ENCODE peak calls at places on chromosomes 6 and 20, in eight cellular contexts. R, H, C, U, I, A, J and Z are unnamed samples. For H3K9me3, the result is how much of the 10 kb centered on the place peaks cover.

GRCh38 chr6:107045733-107046312 is 17.8 kb downstream of the MTRES1 start:
- DNase-seq in R (no peak), H (no peak), C (no peak), U (no peak), I (no peak), A (no peak), J (no peak), Z (no peak)

GRCh38 chr6:112015725-112016124 is 38.2 kb upstream of the CCN6 start:
- DNase-seq in R (no peak), H (no peak), C (no peak), U (no peak), I (no peak), A (no peak), J (no peak), Z (no peak)

GRCh38 chr6:89589297-89590074 is 49.1 kb downstream of the LYRM2 start:
- DNase-seq in R (no peak), H (no peak), C (no peak), U (no peak), I (no peak), A (no peak), J (no peak), Z (no peak)

GRCh38 chr20:49675368-49676151 is 38.1 kb downstream of the B4GALT5 start:
- DNase-seq in R (peak), H (no peak), C (peak), U (no peak), I (no peak), A (no peak), J (no peak), Z (peak)

GRCh38 chr20:58001381-58001780 is 227.1 kb downstream of the ANKRD60 start:
- DNase-seq in R (no peak), H (no peak), C (no peak), U (no peak), I (no peak), A (no peak), J (peak), Z (no peak)

GRCh38 chr20:45036044-45036755 is 64.7 kb downstream of the KCNS1 start:
- DNase-seq in R (peak), H (no peak), C (no peak), U (no peak), I (peak), A (no peak), J (no peak), Z (no peak)

GRCh38 chr6:106439459-106439858 is 78.9 kb downstream of the CRYBG1 start:
- DNase-seq in R (peak), H (no peak), C (no peak), U (no peak), I (no peak), A (no peak), J (no peak), Z (no peak)

GRCh38 chr20:59137532-59137931 is 26.1 kb upstream of the ZNF831 start:
- DNase-seq in R (no peak), H (no peak), C (no peak), U (no peak), I (no peak), A (no peak), J (peak), Z (peak)

GRCh38 chr6:15544321-15544900 is 118.4 kb downstream of the DTNBP1 start:
- DNase-seq in R (peak), H (no peak), C (no peak), U (no peak), I (no peak), A (no peak), J (no peak), Z (no peak)

GRCh38 chr20:37294262-37294981 is 5.0 kb downstream of the MANBAL start:
- DNase-seq in R (peak), H (no peak), C (no peak), U (no peak), I (no peak), A (no peak), J (no peak), Z (no peak)

GRCh38 chr20:24494460-24494920 is 25.1 kb downstream of the SYNDIG1 start:
- DNase-seq in R (no peak), H (no peak), C (no peak), U (no peak), I (no peak), A (no peak), J (no peak), Z (no peak)

DNA sequence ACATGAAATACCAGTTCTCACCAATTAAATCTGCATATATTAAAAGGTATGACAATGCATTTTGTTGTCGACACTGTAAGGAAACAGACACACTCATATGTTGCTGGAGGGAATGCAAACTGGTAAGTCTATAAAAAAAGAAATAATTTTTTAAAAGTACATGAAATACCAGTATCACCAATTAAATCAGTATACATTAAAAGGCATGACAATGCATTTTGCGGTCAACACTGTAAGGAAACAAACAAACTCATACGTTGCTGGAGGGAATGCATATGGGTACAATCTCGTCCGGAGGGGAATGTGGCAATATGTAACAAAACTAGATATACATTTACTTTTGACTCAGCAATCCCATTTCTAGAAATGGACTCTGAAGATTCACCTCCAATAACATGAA is 6.5 kb downstream of the ZNF322 start:
- DNase-seq in R (no peak), H (no peak), C (no peak), U (no peak), I (no peak), A (no peak), J (no peak), Z (no peak)
- H3K9me3 ChIP-seq in R (under half), H (under half), C (half or more), U (under half), I (under half), A (under half), J (under half), Z (under half)

DNA sequence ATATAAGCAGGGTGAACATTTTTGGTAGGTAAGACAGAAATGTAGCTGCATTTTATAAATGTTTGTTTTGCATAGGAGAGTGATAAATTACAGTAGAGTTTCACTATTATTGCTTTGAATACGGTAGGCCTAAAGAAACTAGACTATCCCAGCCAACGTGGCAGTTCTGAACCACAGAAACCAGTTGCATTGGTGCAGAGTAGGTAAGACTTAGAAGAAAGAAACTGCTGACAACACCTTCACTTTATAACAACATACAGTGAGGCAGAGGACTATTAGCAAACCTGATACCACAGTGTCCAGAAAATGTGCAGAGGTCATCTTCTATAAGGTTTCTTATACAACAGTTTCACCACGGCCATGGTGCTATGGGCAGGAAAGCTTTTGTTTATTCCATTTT is 566.1 kb downstream of the KIF16B start:
- DNase-seq in R (no peak), H (no peak), C (no peak), U (no peak), I (no peak), A (no peak), J (no peak), Z (no peak)
- H3K9me3 ChIP-seq in R (under half), H (under half), C (under half), U (under half), I (under half), A (under half), J (under half), Z (under half)

DNA sequence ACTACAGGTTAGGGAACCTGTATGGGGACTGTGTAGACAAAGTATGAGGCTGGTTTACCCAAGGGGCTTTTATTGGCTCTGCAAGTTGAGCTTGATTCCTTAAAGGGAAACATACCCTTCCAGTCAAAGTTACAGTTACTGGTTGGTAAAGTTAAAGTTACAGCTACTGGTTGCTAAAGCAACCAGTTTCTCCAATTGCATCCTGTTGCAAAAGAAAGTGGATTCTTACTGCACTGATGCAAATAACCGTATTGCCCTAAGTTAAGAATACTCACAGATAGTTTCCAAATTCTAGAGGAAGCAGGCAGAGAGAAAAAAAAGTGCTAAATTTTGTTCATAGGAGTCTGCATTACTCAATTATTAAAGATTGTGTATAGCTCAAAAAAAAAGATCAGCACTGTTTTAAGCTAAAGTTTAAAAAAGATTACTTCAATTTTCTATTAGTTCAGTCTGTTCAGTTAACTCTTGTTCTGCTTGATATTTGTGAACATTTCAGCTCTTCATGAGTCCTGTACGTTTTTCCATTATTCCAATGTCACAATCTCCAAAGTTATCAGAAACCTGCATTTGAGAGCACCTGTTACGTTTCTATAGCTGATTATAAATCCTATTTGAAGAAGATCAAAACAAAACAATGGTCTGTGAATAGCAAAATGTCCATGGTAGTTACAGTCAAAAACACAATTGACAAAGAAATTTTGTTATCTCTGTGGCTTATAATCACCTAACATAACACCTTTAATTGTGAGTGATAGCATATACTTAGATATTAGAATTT is 8.6 kb upstream of the IL22RA2 start:
- DNase-seq in R (no peak), H (no peak), C (no peak), U (no peak), I (no peak), A (peak), J (no peak), Z (no peak)
- H3K9me3 ChIP-seq in R (under half), H (under half), C (under half), U (under half), I (under half), A (under half), J (under half), Z (under half)

GRCh38 chr6:65776332-65776731 is 69.3 kb upstream of the EYS start:
- DNase-seq in R (no peak), H (no peak), C (no peak), U (no peak), I (no peak), A (no peak), J (no peak), Z (no peak)
- H3K9me3 ChIP-seq in R (under half), H (under half), C (under half), U (under half), I (under half), A (under half), J (under half), Z (under half)

GRCh38 chr6:11012295-11012754 is 31.8 kb downstream of the ELOVL2 start:
- DNase-seq in R (no peak), H (no peak), C (no peak), U (no peak), I (no peak), A (no peak), J (no peak), Z (no peak)

GRCh38 chr6:11012976-11013375 is 31.1 kb downstream of the ELOVL2 start:
- DNase-seq in R (no peak), H (no peak), C (no peak), U (no peak), I (no peak), A (no peak), J (no peak), Z (no peak)

GRCh38 chr6:11016452-11016851 is 27.7 kb downstream of the ELOVL2 start:
- DNase-seq in R (no peak), H (no peak), C (no peak), U (no peak), I (no peak), A (no peak), J (no peak), Z (no peak)

GRCh38 chr6:11011787-11012234 is 32.3 kb downstream of the ELOVL2 start:
- DNase-seq in R (peak), H (no peak), C (peak), U (no peak), I (no peak), A (no peak), J (no peak), Z (no peak)

DNA sequence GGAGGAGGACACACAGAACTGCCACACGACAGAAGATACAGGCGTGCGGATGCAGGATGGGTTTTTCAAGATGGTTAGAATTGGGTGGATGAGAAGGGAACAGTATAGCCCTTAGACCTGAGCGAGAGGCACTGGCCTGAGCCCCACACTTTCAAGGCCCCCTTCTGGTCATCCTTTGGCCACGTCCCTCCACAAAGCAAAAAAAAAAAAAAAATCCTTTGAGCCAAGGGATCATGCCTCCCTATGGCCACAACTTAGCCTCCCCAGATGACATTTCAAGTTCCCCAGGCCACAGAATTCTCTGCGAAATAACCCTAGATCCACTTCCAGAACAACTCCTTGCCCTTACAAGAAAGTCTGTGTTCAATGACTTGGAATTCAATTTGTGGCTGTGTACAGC is 30.4 kb downstream of the ELOVL2 start:
- DNase-seq in R (no peak), H (no peak), C (no peak), U (no peak), I (no peak), A (no peak), J (no peak), Z (no peak)
- H3K9me3 ChIP-seq in R (under half), H (under half), C (under half), U (under half), I (under half), A (under half), J (under half), Z (under half)

GRCh38 chr20:46456255-46457028 is 50.0 kb upstream of the ELMO2 start:
- DNase-seq in R (no peak), H (no peak), C (no peak), U (no peak), I (no peak), A (no peak), J (no peak), Z (no peak)
- H3K9me3 ChIP-seq in R (under half), H (under half), C (under half), U (under half), I (under half), A (under half), J (under half), Z (under half)

GRCh38 chr20:29298759-29299613 is 1958.5 kb upstream of the DEFB115 start:
- DNase-seq in R (no peak), H (no peak), C (no peak), U (no peak), I (no peak), A (no peak), J (no peak), Z (no peak)
- H3K9me3 ChIP-seq in R (under half), H (half or more), C (under half), U (under half), I (half or more), A (under half), J (under half), Z (under half)

DNA sequence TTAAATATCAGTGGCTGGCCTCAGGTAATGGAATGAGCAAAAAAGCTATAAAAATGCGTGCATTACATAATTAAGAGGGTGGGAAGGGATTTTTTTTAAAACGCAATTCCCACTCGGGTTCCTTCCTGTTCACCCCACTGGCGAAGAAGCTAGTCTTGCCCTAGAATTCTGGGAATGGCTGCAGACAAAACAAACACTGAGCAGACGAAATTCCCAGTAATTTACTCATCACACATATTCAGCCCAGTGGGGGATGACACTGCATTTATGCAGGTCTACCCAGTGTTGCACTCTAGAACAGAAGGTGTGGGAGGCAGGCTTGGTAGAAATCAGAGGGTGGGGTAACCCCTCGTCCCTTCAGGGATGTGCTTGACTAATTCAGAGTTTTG is 2695.0 kb upstream of the DEFB115 start:
- DNase-seq in R (peak), H (no peak), C (peak), U (no peak), I (peak), A (no peak), J (no peak), Z (no peak)
- H3K9me3 ChIP-seq in R (under half), H (under half), C (under half), U (under half), I (under half), A (under half), J (under half), Z (under half)

DNA sequence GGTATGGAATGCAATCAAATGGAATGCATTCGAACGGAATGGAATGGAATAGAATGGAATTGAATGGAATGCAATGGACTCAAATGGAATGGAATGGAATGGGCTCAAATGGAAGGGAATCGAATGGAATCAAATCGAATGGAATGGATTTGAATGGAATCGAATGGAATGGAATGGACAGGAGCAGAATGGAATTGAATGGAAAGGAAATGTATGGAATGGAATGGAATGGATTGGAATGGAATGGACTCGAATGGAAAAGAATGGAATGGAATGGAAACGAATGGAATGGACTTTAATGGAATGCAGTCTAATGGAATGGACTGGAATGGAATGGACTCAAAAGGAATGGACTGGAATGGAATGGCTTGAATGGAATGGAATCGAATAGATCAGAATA is 18.3 kb upstream of the DEFB115 start:
- DNase-seq in R (no peak), H (no peak), C (no peak), U (no peak), I (no peak), A (no peak), J (no peak), Z (no peak)
- H3K9me3 ChIP-seq in R (under half), H (under half), C (under half), U (under half), I (half or more), A (half or more), J (half or more), Z (under half)

DNA sequence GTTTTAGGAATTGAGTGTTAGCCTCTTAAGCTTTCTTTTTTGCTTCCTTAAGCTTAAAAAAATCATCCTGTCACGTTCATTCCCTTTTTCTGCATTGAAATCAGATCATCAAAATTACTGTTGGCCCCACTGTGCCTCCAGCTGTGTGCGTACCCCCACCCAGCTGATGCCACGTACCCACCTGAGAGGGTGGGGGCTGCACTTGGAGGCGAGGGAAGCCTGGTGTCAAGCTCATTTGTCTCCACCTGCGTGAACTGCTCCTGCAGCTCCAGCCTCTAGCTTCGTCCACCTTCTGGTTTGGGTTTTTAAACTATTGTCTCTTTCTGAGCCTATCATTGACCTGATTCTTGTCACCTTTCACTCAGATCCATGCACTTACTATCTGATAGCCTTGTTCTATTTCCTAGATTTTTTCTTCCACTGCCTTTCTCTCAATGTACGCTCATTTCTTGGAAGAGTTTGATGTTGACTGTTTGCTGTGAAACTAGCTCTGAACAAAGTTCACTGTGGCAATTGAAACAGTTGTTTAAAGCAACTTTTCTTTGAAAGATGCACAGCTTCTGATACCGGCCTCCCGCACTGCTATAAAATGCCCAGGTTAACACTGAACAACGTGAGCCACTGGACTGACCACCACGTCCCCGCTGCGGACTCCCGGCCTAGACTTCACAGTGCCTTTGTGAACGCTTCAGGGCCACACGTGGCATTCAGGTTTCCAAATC is 30.0 kb upstream of the IRF4 start:
- DNase-seq in R (no peak), H (no peak), C (no peak), U (no peak), I (no peak), A (peak), J (no peak), Z (no peak)
- H3K9me3 ChIP-seq in R (under half), H (under half), C (under half), U (under half), I (half or more), A (under half), J (under half), Z (under half)